ENCODE peak calls at places on chromosome 7, in eight cellular contexts. One of them, this sample, is unnamed.

GRCh38 chr7:130849604-130850003 is 115.6 kb upstream of the KLF14 start:
- DNase-seq in GM10248: no peak
- DNase-seq in AG10803: peak; percentile 54
- DNase-seq in uterus: no peak
- DNase-seq in osteocyte: no peak
- DNase-seq in GM12878: no peak
- DNase-seq in glutamatergic neuron: no peak
- DNase-seq in fibroblast of pulmonary artery: no peak
- DNase-seq in this sample: no peak

GRCh38 chr7:12518920-12519681 is 51.4 kb upstream of the SCIN start:
- DNase-seq in GM10248: peak; percentile 27
- DNase-seq in AG10803: peak; percentile 1
- DNase-seq in uterus: no peak
- DNase-seq in osteocyte: no peak
- DNase-seq in GM12878: no peak
- DNase-seq in glutamatergic neuron: peak; percentile 32
- DNase-seq in fibroblast of pulmonary artery: peak; percentile 9
- DNase-seq in this sample: no peak

GRCh38 chr7:101470668-101471067 is 108.0 kb downstream of the COL26A1 start:
- DNase-seq in GM10248: no peak
- DNase-seq in AG10803: no peak
- DNase-seq in uterus: no peak
- DNase-seq in osteocyte: no peak
- DNase-seq in GM12878: no peak
- DNase-seq in glutamatergic neuron: no peak
- DNase-seq in fibroblast of pulmonary artery: no peak
- DNase-seq in this sample: no peak

GRCh38 chr7:106425017-106425719 is 140.4 kb upstream of the NAMPT start:
- DNase-seq in GM10248: peak; percentile 81
- DNase-seq in AG10803: peak; percentile 100
- DNase-seq in uterus: peak; percentile 85
- DNase-seq in osteocyte: no peak
- DNase-seq in GM12878: peak; percentile 93
- DNase-seq in glutamatergic neuron: no peak
- DNase-seq in fibroblast of pulmonary artery: peak; percentile 100
- DNase-seq in this sample: no peak

GRCh38 chr7:29565982-29566746 is 2.5 kb downstream of the PRR15 start:
- DNase-seq in GM10248: no peak
- DNase-seq in AG10803: no peak
- DNase-seq in uterus: peak; percentile 23
- DNase-seq in osteocyte: no peak
- DNase-seq in GM12878: no peak
- DNase-seq in glutamatergic neuron: peak; percentile 33
- DNase-seq in fibroblast of pulmonary artery: peak; percentile 26
- DNase-seq in this sample: peak; percentile 20

GRCh38 chr7:37921340-37921805 is 933 bp downstream of the EPDR1 start:
- DNase-seq in GM10248: peak; percentile 27
- DNase-seq in AG10803: peak; percentile 12
- DNase-seq in uterus: peak; percentile 46
- DNase-seq in osteocyte: no peak
- DNase-seq in GM12878: no peak
- DNase-seq in glutamatergic neuron: peak; percentile 50
- DNase-seq in fibroblast of pulmonary artery: no peak
- DNase-seq in this sample: no peak

GRCh38 chr7:13848576-13849527 is 140.6 kb downstream of the ETV1 start:
- DNase-seq in GM10248: no peak
- DNase-seq in AG10803: peak; percentile 91
- DNase-seq in uterus: no peak
- DNase-seq in osteocyte: no peak
- DNase-seq in GM12878: no peak
- DNase-seq in glutamatergic neuron: no peak
- DNase-seq in fibroblast of pulmonary artery: peak; percentile 8
- DNase-seq in this sample: no peak

GRCh38 chr7:123719481-123719806 is 29.4 kb downstream of the WASL start:
- DNase-seq in GM10248: no peak
- DNase-seq in AG10803: no peak
- DNase-seq in uterus: no peak
- DNase-seq in osteocyte: no peak
- DNase-seq in GM12878: no peak
- DNase-seq in glutamatergic neuron: no peak
- DNase-seq in fibroblast of pulmonary artery: peak; percentile 16
- DNase-seq in this sample: no peak

GRCh38 chr7:36208406-36208805 is 55.4 kb downstream of the EEPD1 start:
- DNase-seq in GM10248: no peak
- DNase-seq in AG10803: no peak
- DNase-seq in uterus: no peak
- DNase-seq in osteocyte: no peak
- DNase-seq in GM12878: no peak
- DNase-seq in glutamatergic neuron: no peak
- DNase-seq in fibroblast of pulmonary artery: no peak
- DNase-seq in this sample: no peak

GRCh38 chr7:138625084-138625848 is 75.9 kb downstream of the SVOPL start:
- DNase-seq in GM10248: no peak
- DNase-seq in AG10803: no peak
- DNase-seq in uterus: no peak
- DNase-seq in osteocyte: no peak
- DNase-seq in GM12878: no peak
- DNase-seq in glutamatergic neuron: no peak
- DNase-seq in fibroblast of pulmonary artery: no peak
- DNase-seq in this sample: no peak

GRCh38 chr7:79453558-79454324 is at the start of gene MAGI2:
- DNase-seq in GM10248: peak; percentile 8
- DNase-seq in AG10803: peak; percentile 88
- DNase-seq in uterus: peak; percentile 87
- DNase-seq in osteocyte: peak; percentile 95
- DNase-seq in GM12878: no peak
- DNase-seq in glutamatergic neuron: peak; percentile 70
- DNase-seq in fibroblast of pulmonary artery: peak; percentile 90
- DNase-seq in this sample: peak; percentile 88

GRCh38 chr7:148782757-148783456 is 84.2 kb downstream of the CUL1 start:
- DNase-seq in GM10248: no peak
- DNase-seq in AG10803: peak; percentile 2
- DNase-seq in uterus: no peak
- DNase-seq in osteocyte: no peak
- DNase-seq in GM12878: no peak
- DNase-seq in glutamatergic neuron: no peak
- DNase-seq in fibroblast of pulmonary artery: no peak
- DNase-seq in this sample: no peak

GRCh38 chr7:109950821-109951601 is 1139.9 kb upstream of the LRRN3 start:
- DNase-seq in GM10248: no peak
- DNase-seq in AG10803: no peak
- DNase-seq in uterus: no peak
- DNase-seq in osteocyte: no peak
- DNase-seq in GM12878: no peak
- DNase-seq in glutamatergic neuron: no peak
- DNase-seq in fibroblast of pulmonary artery: no peak
- DNase-seq in this sample: no peak

DNA sequence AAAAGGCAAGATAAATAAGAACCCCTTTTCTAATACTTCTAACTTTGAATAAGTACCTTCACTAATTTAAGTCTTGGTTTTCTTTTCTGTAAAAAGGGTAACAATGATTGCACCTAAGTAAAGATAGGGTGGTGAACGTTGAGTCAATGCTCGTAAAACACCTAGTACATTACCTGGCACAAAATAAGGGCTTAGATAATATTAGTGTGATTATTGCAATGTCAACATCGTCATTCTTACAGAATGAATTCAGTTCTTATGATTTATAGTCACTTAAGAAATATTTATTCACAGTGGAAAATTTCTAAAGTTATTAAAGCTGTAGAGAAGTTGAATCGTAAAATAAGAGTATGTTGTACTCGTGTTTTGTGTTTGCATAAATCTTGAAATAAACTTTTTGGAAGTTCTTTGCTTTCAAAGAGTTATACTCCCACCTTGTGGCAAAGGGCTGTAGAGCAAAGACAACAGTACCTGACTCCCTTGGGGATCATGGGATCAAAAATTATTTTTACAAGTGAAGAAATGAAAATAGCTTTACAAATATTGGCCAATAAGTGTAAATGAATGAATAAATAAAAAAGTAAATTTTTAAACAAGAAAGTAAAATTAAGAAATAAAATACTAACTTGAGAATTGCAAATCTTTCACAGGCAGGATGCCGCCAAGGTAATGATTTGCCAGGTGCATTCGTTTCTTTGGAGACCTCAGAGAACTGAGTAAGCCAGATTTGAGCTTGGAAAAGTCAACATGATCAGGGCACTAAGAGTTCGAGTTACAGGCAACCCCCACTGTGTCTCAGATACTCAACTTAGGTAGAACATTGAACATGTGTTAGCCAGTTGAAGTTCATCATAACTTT is 285.8 kb upstream of the CACNA2D1 start:
- DNase-seq in GM10248: peak; percentile 18
- DNase-seq in AG10803: peak; percentile 32
- DNase-seq in uterus: no peak
- DNase-seq in osteocyte: no peak
- DNase-seq in GM12878: no peak
- DNase-seq in glutamatergic neuron: no peak
- DNase-seq in fibroblast of pulmonary artery: peak; percentile 70
- DNase-seq in this sample: no peak
- TF ChIP-seq CTCF in GM10248: peak; percentile 59
- TF ChIP-seq CTCF in AG10803: peak; percentile 80
- TF ChIP-seq CTCF in uterus: no peak
- TF ChIP-seq CTCF in osteocyte: peak; percentile 72
- TF ChIP-seq CTCF in GM12878: peak; percentile 72
- TF ChIP-seq CTCF in glutamatergic neuron: peak; percentile 76
- TF ChIP-seq CTCF in fibroblast of pulmonary artery: peak; percentile 85
- TF ChIP-seq CTCF in this sample: peak; percentile 60

GRCh38 chr7:30681262-30682130 is 760 bp downstream of the CRHR2 start:
- DNase-seq in GM10248: no peak
- DNase-seq in AG10803: no peak
- DNase-seq in uterus: no peak
- DNase-seq in osteocyte: no peak
- DNase-seq in GM12878: no peak
- DNase-seq in glutamatergic neuron: peak; percentile 49
- DNase-seq in fibroblast of pulmonary artery: no peak
- DNase-seq in this sample: no peak

GRCh38 chr7:30683839-30684238 is 1.6 kb upstream of the CRHR2 start:
- DNase-seq in GM10248: no peak
- DNase-seq in AG10803: no peak
- DNase-seq in uterus: no peak
- DNase-seq in osteocyte: no peak
- DNase-seq in GM12878: no peak
- DNase-seq in glutamatergic neuron: no peak
- DNase-seq in fibroblast of pulmonary artery: no peak
- DNase-seq in this sample: no peak

GRCh38 chr7:30684351-30684750 is 2.1 kb upstream of the CRHR2 start:
- DNase-seq in GM10248: no peak
- DNase-seq in AG10803: peak; percentile 4
- DNase-seq in uterus: no peak
- DNase-seq in osteocyte: no peak
- DNase-seq in GM12878: no peak
- DNase-seq in glutamatergic neuron: no peak
- DNase-seq in fibroblast of pulmonary artery: no peak
- DNase-seq in this sample: no peak

GRCh38 chr7:30683306-30683705 is 1.1 kb upstream of the CRHR2 start:
- DNase-seq in GM10248: no peak
- DNase-seq in AG10803: no peak
- DNase-seq in uterus: no peak
- DNase-seq in osteocyte: no peak
- DNase-seq in GM12878: no peak
- DNase-seq in glutamatergic neuron: no peak
- DNase-seq in fibroblast of pulmonary artery: no peak
- DNase-seq in this sample: no peak

GRCh38 chr7:30682131-30683083 is at the start of gene CRHR2:
- DNase-seq in GM10248: no peak
- DNase-seq in AG10803: no peak
- DNase-seq in uterus: no peak
- DNase-seq in osteocyte: no peak
- DNase-seq in GM12878: no peak
- DNase-seq in glutamatergic neuron: peak; percentile 72
- DNase-seq in fibroblast of pulmonary artery: no peak
- DNase-seq in this sample: peak; percentile 19
- TF ChIP-seq CTCF in GM10248: no peak
- TF ChIP-seq CTCF in AG10803: no peak
- TF ChIP-seq CTCF in uterus: peak; percentile 44
- TF ChIP-seq CTCF in osteocyte: peak; percentile 44
- TF ChIP-seq CTCF in GM12878: no peak
- TF ChIP-seq CTCF in glutamatergic neuron: peak; percentile 51
- TF ChIP-seq CTCF in fibroblast of pulmonary artery: peak; percentile 6
- TF ChIP-seq CTCF in this sample: peak; percentile 48

DNA sequence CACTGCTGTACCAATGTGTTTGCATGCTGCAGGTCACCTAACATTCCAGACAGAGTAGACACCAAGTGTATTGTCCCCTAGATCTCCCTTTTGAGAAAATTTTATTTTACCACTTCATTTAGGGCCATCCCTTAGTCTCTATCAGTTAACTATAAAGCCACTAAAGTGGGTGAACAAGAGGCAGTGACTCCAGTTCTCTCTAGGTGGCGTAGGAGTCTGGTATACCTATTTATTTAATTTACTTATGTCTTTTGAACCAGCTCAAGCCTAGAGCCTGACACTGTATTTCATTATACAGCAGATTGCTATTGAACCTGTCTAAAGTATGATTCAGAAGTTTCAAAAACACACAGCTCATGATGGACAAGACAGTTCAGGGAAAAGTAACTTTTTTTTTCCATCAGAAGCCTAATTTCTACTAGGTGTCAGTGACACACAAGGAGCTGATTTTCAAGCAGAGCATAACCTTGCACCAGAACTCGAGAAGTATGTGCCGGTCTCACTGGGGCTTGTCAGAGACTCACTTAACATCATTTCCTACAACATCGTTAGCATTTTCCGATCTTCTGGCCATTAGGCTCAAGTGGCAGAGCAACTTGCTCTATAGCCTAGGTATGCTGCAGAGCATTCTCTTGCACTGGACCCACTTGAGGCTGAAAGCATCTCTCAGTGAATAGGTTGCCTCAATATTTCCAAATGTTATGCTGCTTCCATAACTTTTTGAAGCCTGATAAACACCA is 175.4 kb downstream of the CDC14C start:
- DNase-seq in GM10248: no peak
- DNase-seq in AG10803: no peak
- DNase-seq in uterus: no peak
- DNase-seq in osteocyte: no peak
- DNase-seq in GM12878: no peak
- DNase-seq in glutamatergic neuron: no peak
- DNase-seq in fibroblast of pulmonary artery: no peak
- DNase-seq in this sample: no peak
- TF ChIP-seq CTCF in GM10248: no peak
- TF ChIP-seq CTCF in AG10803: peak; percentile 14
- TF ChIP-seq CTCF in uterus: no peak
- TF ChIP-seq CTCF in osteocyte: no peak
- TF ChIP-seq CTCF in GM12878: peak; percentile 24
- TF ChIP-seq CTCF in glutamatergic neuron: no peak
- TF ChIP-seq CTCF in fibroblast of pulmonary artery: no peak
- TF ChIP-seq CTCF in this sample: no peak

DNA sequence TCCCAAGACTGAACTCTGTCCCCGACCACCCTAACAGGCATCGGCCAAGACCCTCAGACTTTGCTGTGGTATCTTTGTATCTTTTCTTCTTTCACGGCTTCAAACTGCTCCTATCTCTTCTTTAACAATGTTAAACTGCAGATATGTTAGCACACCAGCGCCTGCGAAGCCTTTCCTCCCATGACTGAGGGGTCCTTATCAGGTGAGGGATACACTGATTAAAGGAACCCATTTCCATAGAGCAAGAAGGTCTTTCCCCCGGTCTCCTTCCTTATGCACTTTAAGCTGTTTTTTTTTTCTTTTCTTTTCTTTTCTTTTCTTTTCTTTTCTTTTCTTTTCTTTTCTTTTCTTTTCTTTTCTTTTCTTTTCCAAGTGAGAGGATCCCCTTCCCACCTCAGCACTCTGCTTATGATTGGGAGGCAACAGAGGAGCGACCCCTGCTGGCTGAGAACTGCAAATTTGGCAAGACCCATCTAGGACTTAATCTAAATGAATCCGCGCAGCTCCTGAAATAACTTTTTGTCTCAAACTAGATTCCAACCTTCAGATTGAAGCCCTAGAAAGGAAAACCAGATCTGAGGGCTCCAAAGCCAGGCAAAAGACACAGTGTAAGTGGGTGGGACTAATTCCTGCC is 109.9 kb downstream of the ITGB8 start:
- DNase-seq in GM10248: peak; percentile 19
- DNase-seq in AG10803: peak; percentile 21
- DNase-seq in uterus: no peak
- DNase-seq in osteocyte: no peak
- DNase-seq in GM12878: no peak
- DNase-seq in glutamatergic neuron: peak; percentile 65
- DNase-seq in fibroblast of pulmonary artery: peak; percentile 72
- DNase-seq in this sample: peak; percentile 37
- TF ChIP-seq CTCF in GM10248: peak; percentile 31
- TF ChIP-seq CTCF in AG10803: peak; percentile 57
- TF ChIP-seq CTCF in uterus: no peak
- TF ChIP-seq CTCF in osteocyte: peak; percentile 53
- TF ChIP-seq CTCF in GM12878: peak; percentile 34
- TF ChIP-seq CTCF in glutamatergic neuron: peak; percentile 66
- TF ChIP-seq CTCF in fibroblast of pulmonary artery: peak; percentile 65
- TF ChIP-seq CTCF in this sample: peak; percentile 30